ENCODE peak calls at places on chromosomes 4 and X, in eight cellular contexts. One of them, this sample, is unnamed.

GRCh38 chr4:38531126-38531737 is 132.8 kb upstream of the KLF3 start:
- DNase-seq in AG10803: no peak
- DNase-seq in NCI-H1417 treated with DMSO at 0.1 percent for 48 hours: no peak
- DNase-seq in stimulated activated CD8-positive, alpha-beta memory T cell treated with anti-CD3 and anti-CD28 coated beads, Interleukin-15, amount 100 ng/mL, for 4 hours: no peak
- DNase-seq in stromal cell of bone marrow: peak
- DNase-seq in amniotic epithelial cell: no peak
- DNase-seq in NCI-H1092: no peak
- DNase-seq in adipocyte: peak
- DNase-seq in this sample: peak

GRCh38 chr4:76823516-76823915 is 74.4 kb downstream of the SOWAHB start:
- DNase-seq in AG10803: no peak
- DNase-seq in NCI-H1417 treated with DMSO at 0.1 percent for 48 hours: no peak
- DNase-seq in stimulated activated CD8-positive, alpha-beta memory T cell treated with anti-CD3 and anti-CD28 coated beads, Interleukin-15, amount 100 ng/mL, for 4 hours: no peak
- DNase-seq in stromal cell of bone marrow: no peak
- DNase-seq in amniotic epithelial cell: peak
- DNase-seq in NCI-H1092: no peak
- DNase-seq in adipocyte: no peak
- DNase-seq in this sample: no peak

GRCh38 chr4:188783160-188783559 is 643.9 kb downstream of the TRIML1 start:
- DNase-seq in AG10803: no peak
- DNase-seq in NCI-H1417 treated with DMSO at 0.1 percent for 48 hours: no peak
- DNase-seq in stimulated activated CD8-positive, alpha-beta memory T cell treated with anti-CD3 and anti-CD28 coated beads, Interleukin-15, amount 100 ng/mL, for 4 hours: no peak
- DNase-seq in stromal cell of bone marrow: no peak
- DNase-seq in amniotic epithelial cell: peak
- DNase-seq in NCI-H1092: no peak
- DNase-seq in adipocyte: no peak
- DNase-seq in this sample: no peak

GRCh38 chrX:46873746-46874145 is 36.9 kb downstream of the RP2 start:
- DNase-seq in AG10803: no peak
- DNase-seq in NCI-H1417 treated with DMSO at 0.1 percent for 48 hours: no peak
- DNase-seq in stimulated activated CD8-positive, alpha-beta memory T cell treated with anti-CD3 and anti-CD28 coated beads, Interleukin-15, amount 100 ng/mL, for 4 hours: no peak
- DNase-seq in stromal cell of bone marrow: no peak
- DNase-seq in amniotic epithelial cell: peak
- DNase-seq in NCI-H1092: no peak
- DNase-seq in adipocyte: no peak
- DNase-seq in this sample: no peak

GRCh38 chr4:77040856-77041576 is 34.8 kb downstream of the CCNI start:
- DNase-seq in AG10803: no peak
- DNase-seq in NCI-H1417 treated with DMSO at 0.1 percent for 48 hours: no peak
- DNase-seq in stimulated activated CD8-positive, alpha-beta memory T cell treated with anti-CD3 and anti-CD28 coated beads, Interleukin-15, amount 100 ng/mL, for 4 hours: no peak
- DNase-seq in stromal cell of bone marrow: no peak
- DNase-seq in amniotic epithelial cell: no peak
- DNase-seq in NCI-H1092: no peak
- DNase-seq in adipocyte: no peak
- DNase-seq in this sample: no peak

GRCh38 chrX:17591741-17592110 is 145.6 kb upstream of the SCML1 start:
- DNase-seq in AG10803: peak
- DNase-seq in NCI-H1417 treated with DMSO at 0.1 percent for 48 hours: no peak
- DNase-seq in stimulated activated CD8-positive, alpha-beta memory T cell treated with anti-CD3 and anti-CD28 coated beads, Interleukin-15, amount 100 ng/mL, for 4 hours: no peak
- DNase-seq in stromal cell of bone marrow: peak
- DNase-seq in amniotic epithelial cell: no peak
- DNase-seq in NCI-H1092: no peak
- DNase-seq in adipocyte: peak
- DNase-seq in this sample: peak

GRCh38 chrX:1306909-1307625 is 29.5 kb upstream of the IL3RA start:
- DNase-seq in AG10803: no peak
- DNase-seq in NCI-H1417 treated with DMSO at 0.1 percent for 48 hours: no peak
- DNase-seq in stimulated activated CD8-positive, alpha-beta memory T cell treated with anti-CD3 and anti-CD28 coated beads, Interleukin-15, amount 100 ng/mL, for 4 hours: no peak
- DNase-seq in stromal cell of bone marrow: no peak
- DNase-seq in amniotic epithelial cell: no peak
- DNase-seq in NCI-H1092: no peak
- DNase-seq in adipocyte: no peak
- DNase-seq in this sample: no peak

GRCh38 chrX:78199851-78200250 is 60.4 kb upstream of the TAF9B start:
- DNase-seq in AG10803: peak
- DNase-seq in NCI-H1417 treated with DMSO at 0.1 percent for 48 hours: no peak
- DNase-seq in stimulated activated CD8-positive, alpha-beta memory T cell treated with anti-CD3 and anti-CD28 coated beads, Interleukin-15, amount 100 ng/mL, for 4 hours: no peak
- DNase-seq in stromal cell of bone marrow: no peak
- DNase-seq in amniotic epithelial cell: peak
- DNase-seq in NCI-H1092: no peak
- DNase-seq in adipocyte: peak
- DNase-seq in this sample: peak

GRCh38 chr4:137644201-137644600 is 111.9 kb upstream of the PCDH18 start:
- DNase-seq in AG10803: peak
- DNase-seq in NCI-H1417 treated with DMSO at 0.1 percent for 48 hours: no peak
- DNase-seq in stimulated activated CD8-positive, alpha-beta memory T cell treated with anti-CD3 and anti-CD28 coated beads, Interleukin-15, amount 100 ng/mL, for 4 hours: no peak
- DNase-seq in stromal cell of bone marrow: peak
- DNase-seq in amniotic epithelial cell: no peak
- DNase-seq in NCI-H1092: no peak
- DNase-seq in adipocyte: no peak
- DNase-seq in this sample: peak

This sample was measured in fibroblast of pulmonary artery.